ENCODE peak calls at places on chromosomes 3 and 15, in ten cellular contexts. F is AG10803; Y is activated naive CD8-positive, alpha-beta T cell treated with anti-CD3 and anti-CD28 coated beads, Interleukin-2, amount 50 U/mL, for 24 hours; H is HT-29; T is stimulated activated CD4-positive, alpha-beta T cell treated with anti-CD3 and anti-CD28 coated beads, Interleukin-15, amount 100 ng/mL, for 1 hour; P is endothelial cell; E is activated T-cell treated with anti-CD3 and anti-CD28 coated beads, Interleukin-2, amount 50 U/mL, for 72 hours; O is NCI-H1092 treated with DMSO at 0.1 percent for 48 hours; S is left ventricle myocardium superior; X is occipital lobe. D is an unnamed sample.

GRCh38 chr15:31409196-31409595 is 82.6 kb downstream of the KLF13 start:
- DNase-seq in F (no peak), Y (no peak), H (no peak), T (no peak), P (no peak), E (no peak), O (no peak), S (no peak), X (no peak), D (no peak)

GRCh38 chr15:61102281-61102680 is 126.8 kb downstream of the RORA start:
- DNase-seq in F (no peak), Y (no peak), H (no peak), T (no peak), P (no peak), E (no peak), O (no peak), S (no peak), X (no peak), D (no peak)

GRCh38 chr3:134911611-134912604 is 116.8 kb downstream of the EPHB1 start:
- DNase-seq in F (no peak), Y (no peak), H (no peak), T (no peak), P (no peak), E (no peak), O (no peak), S (no peak), X (no peak), D (no peak)

GRCh38 chr15:44620081-44620480 is 43.4 kb downstream of the SPG11 start:
- DNase-seq in F (no peak), Y (no peak), H (no peak), T (no peak), P (no peak), E (no peak), O (no peak), S (no peak), X (no peak), D (no peak)

GRCh38 chr15:33618300-33618699 is 307.5 kb downstream of the RYR3 start:
- DNase-seq in F (peak; percentile 44), Y (no peak), H (no peak), T (no peak), P (no peak), E (no peak), O (no peak), S (no peak), X (no peak), D (no peak)

GRCh38 chr3:99410789-99411311 is 227.5 kb upstream of the COL8A1 start:
- DNase-seq in F (peak; percentile 99), Y (no peak), H (no peak), T (no peak), P (no peak), E (no peak), O (no peak), S (no peak), X (no peak), D (no peak)

GRCh38 chr15:66995257-66995656 is 70.1 kb upstream of the SMAD3 start:
- DNase-seq in F (peak; percentile 30), Y (no peak), H (no peak), T (no peak), P (no peak), E (no peak), O (no peak), S (no peak), X (no peak), D (no peak)

GRCh38 chr3:47434849-47435248 is 40.9 kb downstream of the SCAP start:
- DNase-seq in F (no peak), Y (no peak), H (no peak), T (no peak), P (no peak), E (no peak), O (no peak), S (no peak), X (no peak), D (no peak)

GRCh38 chr3:65019412-65020093 is 331.8 kb upstream of the ADAMTS9 start:
- DNase-seq in F (no peak), Y (no peak), H (no peak), T (no peak), P (no peak), E (no peak), O (no peak), S (no peak), X (no peak), D (no peak)

GRCh38 chr3:1374471-1374870 is 281.6 kb downstream of the CNTN6 start:
- DNase-seq in F (no peak), Y (no peak), H (no peak), T (no peak), P (no peak), E (no peak), O (no peak), S (no peak), X (no peak), D (no peak)

GRCh38 chr15:100116416-100117190 is 225.2 kb downstream of the ADAMTS17 start:
- DNase-seq in F (no peak), Y (no peak), H (no peak), T (no peak), P (no peak), E (no peak), O (no peak), S (peak; percentile 87), X (no peak), D (peak; percentile 87)

GRCh38 chr15:78993931-78994530 is 49.2 kb upstream of the CTSH start:
- DNase-seq in F (no peak), Y (no peak), H (no peak), T (no peak), P (no peak), E (no peak), O (no peak), S (peak; percentile 15), X (no peak), D (no peak)

GRCh38 chr3:76700323-76700722 is 339.6 kb upstream of the ROBO2 start:
- DNase-seq in F (no peak), Y (no peak), H (no peak), T (no peak), P (no peak), E (no peak), O (no peak), S (no peak), X (no peak), D (no peak)

GRCh38 chr3:12461097-12461649 is 23.1 kb upstream of the TSEN2 start:
- DNase-seq in F (no peak), Y (peak; percentile 53), H (no peak), T (no peak), P (no peak), E (peak; percentile 34), O (no peak), S (no peak), X (no peak), D (no peak)

GRCh38 chr3:12135029-12135634 is 23.6 kb downstream of the TIMP4 start:
- DNase-seq in F (peak; percentile 58), Y (peak; percentile 68), H (peak; percentile 69), T (peak; percentile 49), P (peak; percentile 73), E (peak; percentile 67), O (peak; percentile 37), S (peak; percentile 85), X (peak; percentile 48), D (peak; percentile 75)

GRCh38 chr3:42651248-42652091 is 2.0 kb upstream of the ZBTB47 start:
- DNase-seq in F (peak; percentile 76), Y (no peak), H (no peak), T (no peak), P (no peak), E (no peak), O (no peak), S (no peak), X (no peak), D (no peak)

GRCh38 chr3:194536883-194537637 is 50.3 kb upstream of the ATP13A3 start:
- DNase-seq in F (no peak), Y (no peak), H (peak; percentile 94), T (no peak), P (no peak), E (no peak), O (peak; percentile 75), S (peak; percentile 55), X (no peak), D (no peak)

GRCh38 chr3:81218023-81218422 is 543.4 kb downstream of the GBE1 start:
- DNase-seq in F (no peak), Y (no peak), H (no peak), T (no peak), P (peak; percentile 11), E (no peak), O (peak; percentile 24), S (no peak), X (peak; percentile 10), D (no peak)

GRCh38 chr3:196772897-196773296 is 33.2 kb downstream of the PAK2 start:
- DNase-seq in F (no peak), Y (no peak), H (no peak), T (no peak), P (no peak), E (no peak), O (no peak), S (no peak), X (no peak), D (no peak)

GRCh38 chr15:87604857-87605446 is 651.6 kb downstream of the NTRK3 start:
- DNase-seq in F (no peak), Y (peak; percentile 2), H (peak; percentile 56), T (no peak), P (peak; percentile 40), E (peak; percentile 12), O (no peak), S (no peak), X (no peak), D (no peak)

GRCh38 chr15:82697735-82698407 is 11.8 kb downstream of the AP3B2 start:
- DNase-seq in F (no peak), Y (no peak), H (no peak), T (no peak), P (no peak), E (no peak), O (no peak), S (no peak), X (no peak), D (no peak)

GRCh38 chr15:28899061-28899738 is 13.4 kb downstream of the APBA2 start:
- DNase-seq in F (no peak), Y (no peak), H (no peak), T (no peak), P (no peak), E (no peak), O (no peak), S (no peak), X (no peak), D (no peak)

GRCh38 chr3:42698911-42699230 is 3.7 kb downstream of the HHATL start:
- DNase-seq in F (no peak), Y (peak; percentile 11), H (no peak), T (no peak), P (no peak), E (peak; percentile 24), O (no peak), S (no peak), X (no peak), D (no peak)

GRCh38 chr15:70604671-70605070 is 158.7 kb downstream of the UACA start:
- DNase-seq in F (no peak), Y (no peak), H (peak; percentile 45), T (no peak), P (no peak), E (no peak), O (peak; percentile 34), S (no peak), X (no peak), D (peak; percentile 56)

GRCh38 chr3:189303584-189303983 is 131.8 kb downstream of the TPRG1 start:
- DNase-seq in F (no peak), Y (no peak), H (peak; percentile 9), T (no peak), P (no peak), E (no peak), O (no peak), S (no peak), X (no peak), D (no peak)

GRCh38 chr15:32730677-32731654 is 13.2 kb downstream of the GREM1 start:
- DNase-seq in F (no peak), Y (peak; percentile 24), H (peak; percentile 77), T (no peak), P (peak; percentile 14), E (peak; percentile 42), O (no peak), S (peak; percentile 34), X (no peak), D (peak; percentile 48)

GRCh38 chr15:67305506-67305905 is 50.9 kb downstream of the IQCH start:
- DNase-seq in F (no peak), Y (no peak), H (no peak), T (no peak), P (no peak), E (no peak), O (no peak), S (no peak), X (no peak), D (no peak)

GRCh38 chr3:8573342-8573926 is 71.2 kb downstream of the SSUH2 start:
- DNase-seq in F (no peak), Y (no peak), H (no peak), T (no peak), P (no peak), E (no peak), O (no peak), S (no peak), X (no peak), D (no peak)